ENCODE peak calls at places on chromosomes 12 and 14, in ten cellular contexts. F, U, R, N, B, E, J, Y, X and W are unnamed samples.

GRCh38 chr12:94240171-94240570 is 91.8 kb downstream of the PLXNC1 start:
- DNase-seq in F (no peak), U (no peak), R (no peak), N (no peak), B (peak), E (no peak), J (no peak), Y (no peak), X (no peak), W (no peak)

GRCh38 chr14:63677891-63678379 is 36.3 kb upstream of the WDR89 start:
- DNase-seq in F (peak), U (no peak), R (no peak), N (peak), B (no peak), E (peak), J (peak), Y (no peak), X (no peak), W (no peak)

GRCh38 chr12:57630891-57631433 is 2.0 kb downstream of the B4GALNT1 start:
- DNase-seq in F (no peak), U (no peak), R (no peak), N (no peak), B (no peak), E (no peak), J (no peak), Y (no peak), X (no peak), W (no peak)

GRCh38 chr12:52454411-52455201 is 2.7 kb upstream of the KRT6B start:
- DNase-seq in F (no peak), U (no peak), R (no peak), N (no peak), B (no peak), E (no peak), J (no peak), Y (no peak), X (no peak), W (no peak)

GRCh38 chr12:120498870-120499515 is 3.1 kb downstream of the DYNLL1 start:
- DNase-seq in F (no peak), U (no peak), R (no peak), N (no peak), B (no peak), E (no peak), J (no peak), Y (no peak), X (no peak), W (no peak)

GRCh38 chr12:74537126-74537706 is 419 bp upstream of the ATXN7L3B start:
- DNase-seq in F (peak), U (no peak), R (no peak), N (peak), B (no peak), E (peak), J (no peak), Y (no peak), X (no peak), W (no peak)

GRCh38 chr12:109963743-109964429 is 32.3 kb downstream of the GIT2 start:
- DNase-seq in F (no peak), U (no peak), R (no peak), N (peak), B (no peak), E (peak), J (peak), Y (no peak), X (no peak), W (no peak)

GRCh38 chr14:61559641-61560201 is 135.6 kb upstream of the HIF1A start:
- DNase-seq in F (no peak), U (no peak), R (no peak), N (peak), B (no peak), E (no peak), J (no peak), Y (no peak), X (no peak), W (no peak)

GRCh38 chr14:103551338-103551762 is 11.1 kb downstream of the BAG5 start:
- DNase-seq in F (no peak), U (peak), R (peak), N (no peak), B (no peak), E (no peak), J (no peak), Y (no peak), X (no peak), W (no peak)

GRCh38 chr14:56490379-56490778 is 89.2 kb upstream of the TMEM260 start:
- DNase-seq in F (peak), U (no peak), R (no peak), N (peak), B (no peak), E (peak), J (peak), Y (no peak), X (no peak), W (no peak)

GRCh38 chr12:91778938-91779400 is 366.7 kb downstream of the BTG1 start:
- DNase-seq in F (peak), U (no peak), R (peak), N (peak), B (peak), E (peak), J (peak), Y (peak), X (no peak), W (no peak)

GRCh38 chr14:22300646-22301045 is 288.4 kb downstream of the DAD1 start:
- DNase-seq in F (no peak), U (no peak), R (no peak), N (no peak), B (no peak), E (no peak), J (peak), Y (no peak), X (no peak), W (no peak)

GRCh38 chr12:11697670-11698387 is 48.4 kb downstream of the ETV6 start:
- DNase-seq in F (no peak), U (no peak), R (no peak), N (no peak), B (no peak), E (peak), J (peak), Y (no peak), X (no peak), W (no peak)

GRCh38 chr14:102903889-102904512 is 18.5 kb upstream of the AMN start:
- DNase-seq in F (no peak), U (no peak), R (no peak), N (no peak), B (no peak), E (no peak), J (no peak), Y (no peak), X (no peak), W (no peak)

GRCh38 chr12:85947286-85947685 is 73.2 kb downstream of the NTS start:
- DNase-seq in F (no peak), U (no peak), R (no peak), N (no peak), B (no peak), E (no peak), J (no peak), Y (no peak), X (no peak), W (no peak)

GRCh38 chr12:85948340-85948739 is 74.2 kb downstream of the NTS start:
- DNase-seq in F (no peak), U (no peak), R (no peak), N (no peak), B (no peak), E (no peak), J (no peak), Y (no peak), X (no peak), W (no peak)

GRCh38 chr12:85955127-85955526 is 81.0 kb downstream of the NTS start:
- DNase-seq in F (no peak), U (no peak), R (no peak), N (no peak), B (no peak), E (no peak), J (peak), Y (no peak), X (no peak), W (no peak)

GRCh38 chr12:85949253-85949652 is 75.2 kb downstream of the NTS start:
- DNase-seq in F (no peak), U (no peak), R (no peak), N (no peak), B (no peak), E (no peak), J (no peak), Y (no peak), X (no peak), W (no peak)

DNA sequence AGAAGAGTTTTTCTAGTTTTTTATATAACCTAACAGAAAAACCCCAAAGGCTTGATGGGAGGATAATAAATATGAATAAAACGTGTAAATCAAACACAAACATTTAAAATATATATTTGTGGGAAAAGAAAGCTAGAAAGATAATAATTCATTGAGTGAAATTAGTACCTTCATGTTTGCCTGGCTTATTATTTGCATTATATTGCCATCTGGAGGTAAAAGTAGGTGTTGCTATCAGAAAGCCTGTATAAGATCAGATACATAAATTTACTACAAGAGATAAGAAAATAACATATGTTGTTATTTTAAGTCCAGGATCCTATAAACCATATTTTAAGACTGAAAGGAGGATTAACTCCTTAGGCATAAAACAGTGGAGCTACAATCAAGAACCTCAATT is 77.7 kb downstream of the NTS start:
- DNase-seq in F (no peak), U (no peak), R (no peak), N (peak), B (no peak), E (no peak), J (peak), Y (no peak), X (no peak), W (no peak)
- TF ChIP-seq CTCF in F (peak), U (no peak), R (peak), N (peak), B (no peak), E (peak), J (peak), Y (peak), X (peak), W (peak)

DNA sequence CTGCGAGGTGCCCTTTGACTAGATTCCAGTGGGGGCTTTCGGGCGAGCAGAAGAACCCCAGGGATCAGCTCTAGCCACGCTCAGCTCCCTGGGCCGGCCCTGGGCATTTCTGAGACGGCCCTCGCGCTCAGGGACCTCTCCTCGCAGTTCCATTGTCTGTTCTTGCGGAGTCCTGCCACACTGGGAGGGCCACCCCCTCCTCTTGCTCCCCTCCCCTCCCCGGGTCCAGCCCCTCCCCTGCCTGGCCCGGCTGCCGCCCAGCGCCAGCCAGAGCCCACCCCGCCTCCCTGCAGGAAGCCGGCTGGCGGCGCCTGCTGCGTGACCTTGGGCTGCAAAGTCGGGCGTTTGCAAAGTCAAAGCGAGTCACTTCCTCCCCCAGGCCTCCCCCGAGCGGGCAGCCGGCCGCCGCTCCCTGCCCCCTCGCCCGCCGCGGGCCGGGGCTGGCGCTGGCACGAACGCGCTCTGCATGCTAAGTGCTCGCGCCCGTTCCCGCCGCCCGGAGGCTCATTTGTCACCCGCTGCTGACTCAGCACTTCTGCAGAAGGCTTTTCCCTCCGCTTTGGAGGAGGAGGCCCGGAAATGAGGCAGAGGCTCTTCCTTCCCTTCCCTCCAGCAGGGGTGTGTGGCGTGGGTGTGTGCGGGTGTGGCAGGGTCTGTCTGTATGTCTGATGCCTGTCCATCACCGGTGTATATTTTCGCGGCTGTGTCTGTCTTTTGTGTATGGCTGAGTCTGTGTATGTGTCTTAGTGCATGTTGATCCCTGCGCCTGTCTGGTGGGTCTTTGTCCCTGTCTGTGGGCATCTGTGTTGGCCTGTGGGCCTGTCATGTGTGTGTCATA is 72.0 kb downstream of the IRF2BPL start:
- DNase-seq in F (peak), U (peak), R (peak), N (peak), B (peak), E (peak), J (peak), Y (peak), X (peak), W (peak)
- TF ChIP-seq CTCF in F (no peak), U (peak), R (peak), N (peak), B (no peak), E (peak), J (no peak), Y (no peak), X (no peak), W (no peak)

GRCh38 chr12:26017484-26018211 is 59.2 kb downstream of the RASSF8 start:
- DNase-seq in F (no peak), U (no peak), R (no peak), N (peak), B (peak), E (no peak), J (no peak), Y (peak), X (no peak), W (no peak)
- TF ChIP-seq CTCF in F (peak), U (peak), R (peak), N (peak), B (peak), E (peak), J (peak), Y (peak), X (peak), W (peak)

GRCh38 chr12:54821676-54822075 is 32.6 kb upstream of the MUCL1 start:
- DNase-seq in F (no peak), U (no peak), R (no peak), N (no peak), B (no peak), E (no peak), J (no peak), Y (no peak), X (no peak), W (no peak)

GRCh38 chr12:54830199-54830598 is 24.1 kb upstream of the MUCL1 start:
- DNase-seq in F (no peak), U (no peak), R (no peak), N (no peak), B (no peak), E (no peak), J (no peak), Y (no peak), X (no peak), W (no peak)

GRCh38 chr12:54824402-54824801 is 29.9 kb upstream of the MUCL1 start:
- DNase-seq in F (no peak), U (no peak), R (no peak), N (no peak), B (no peak), E (no peak), J (no peak), Y (no peak), X (no peak), W (no peak)
- TF ChIP-seq CTCF in F (no peak), U (peak), R (peak), N (no peak), B (peak), E (peak), J (no peak), Y (peak), X (no peak), W (peak)